ENCODE peak calls at places on chromosomes 1 and 21, in nine cellular contexts. L is MCF 10A, S is GM12865, D is uterus, P is RPMI7951, V is glutamatergic neuron, B is body of pancreas, H is AG04450, X is cardiac fibroblast. J is an unnamed sample.

GRCh38 chr1:206524739-206525364 is 17.5 kb downstream of the RASSF5 start:
- DNase-seq in L (peak), S (no peak), D (no peak), P (no peak), V (no peak), B (no peak), H (no peak), X (no peak), J (no peak)

GRCh38 chr21:28737671-28738279 is 254.9 kb downstream of the LTN1 start:
- DNase-seq in L (peak), S (no peak), D (no peak), P (no peak), V (no peak), B (no peak), H (no peak), X (peak), J (no peak)

GRCh38 chr1:47918257-47918867 is 78.8 kb downstream of the TRABD2B start:
- DNase-seq in L (no peak), S (no peak), D (no peak), P (no peak), V (no peak), B (no peak), H (no peak), X (no peak), J (no peak)

GRCh38 chr21:36202721-36203602 is 46.3 kb downstream of the DOP1B start:
- DNase-seq in L (no peak), S (no peak), D (no peak), P (no peak), V (no peak), B (no peak), H (no peak), X (peak), J (no peak)

GRCh38 chr21:29387598-29387997 is 88.9 kb downstream of the BACH1 start:
- DNase-seq in L (no peak), S (no peak), D (no peak), P (no peak), V (no peak), B (no peak), H (no peak), X (no peak), J (no peak)

GRCh38 chr1:84247425-84248220 is 53.9 kb upstream of the SAMD13 start:
- DNase-seq in L (peak), S (no peak), D (no peak), P (peak), V (no peak), B (no peak), H (peak), X (peak), J (no peak)

GRCh38 chr1:9881838-9882249 is 28.2 kb downstream of the CTNNBIP1 start:
- DNase-seq in L (peak), S (no peak), D (no peak), P (peak), V (no peak), B (no peak), H (no peak), X (peak), J (no peak)

GRCh38 chr1:186030453-186030852 is 296.3 kb downstream of the HMCN1 start:
- DNase-seq in L (no peak), S (no peak), D (no peak), P (no peak), V (no peak), B (no peak), H (no peak), X (no peak), J (no peak)

GRCh38 chr1:43537423-43538142 is 6.9 kb downstream of the PTPRF start:
- DNase-seq in L (peak), S (no peak), D (no peak), P (peak), V (no peak), B (peak), H (no peak), X (peak), J (no peak)

GRCh38 chr1:55064861-55065263 is 25.5 kb downstream of the PCSK9 start:
- DNase-seq in L (peak), S (no peak), D (no peak), P (peak), V (no peak), B (no peak), H (peak), X (peak), J (no peak)

GRCh38 chr1:219416598-219417238 is 196.2 kb downstream of the ZC3H11B start:
- DNase-seq in L (peak), S (peak), D (peak), P (peak), V (peak), B (peak), H (no peak), X (peak), J (peak)

GRCh38 chr1:35851175-35851869 is 31.7 kb upstream of the AGO1 start:
- DNase-seq in L (no peak), S (no peak), D (peak), P (no peak), V (no peak), B (no peak), H (peak), X (no peak), J (no peak)

GRCh38 chr1:94276900-94277581 is 39.7 kb upstream of the ARHGAP29 start:
- DNase-seq in L (no peak), S (no peak), D (no peak), P (no peak), V (no peak), B (no peak), H (no peak), X (peak), J (no peak)

GRCh38 chr1:56017336-56017735 is 562.0 kb downstream of the PLPP3 start:
- DNase-seq in L (peak), S (no peak), D (no peak), P (no peak), V (no peak), B (no peak), H (peak), X (peak), J (no peak)

GRCh38 chr1:171841931-171842723 is 829 bp downstream of the DNM3 start:
- DNase-seq in L (peak), S (no peak), D (peak), P (no peak), V (peak), B (no peak), H (no peak), X (no peak), J (peak)

GRCh38 chr1:56590520-56591011 is 11.2 kb upstream of the PLPP3 start:
- DNase-seq in L (no peak), S (no peak), D (no peak), P (peak), V (no peak), B (no peak), H (no peak), X (peak), J (no peak)

GRCh38 chr1:33010946-33011731 is 25.5 kb downstream of the AK2 start:
- DNase-seq in L (peak), S (no peak), D (peak), P (no peak), V (no peak), B (peak), H (no peak), X (no peak), J (no peak)

GRCh38 chr1:54053745-54054437 is 483 bp downstream of the TCEANC2 start:
- DNase-seq in L (no peak), S (no peak), D (no peak), P (peak), V (no peak), B (no peak), H (no peak), X (peak), J (peak)

GRCh38 chr21:33390479-33390878 is 12.7 kb upstream of the IFNGR2 start:
- DNase-seq in L (no peak), S (no peak), D (no peak), P (no peak), V (no peak), B (no peak), H (no peak), X (no peak), J (no peak)

GRCh38 chr1:11295905-11296304 is 22.9 kb downstream of the UBIAD1 start:
- DNase-seq in L (no peak), S (no peak), D (no peak), P (no peak), V (no peak), B (no peak), H (no peak), X (no peak), J (no peak)

GRCh38 chr1:182235604-182235951 is 156.0 kb downstream of the GLUL start:
- DNase-seq in L (no peak), S (peak), D (no peak), P (no peak), V (no peak), B (no peak), H (no peak), X (no peak), J (no peak)

GRCh38 chr1:6454856-6455751 is 10.9 kb downstream of the TNFRSF25 start:
- DNase-seq in L (no peak), S (peak), D (no peak), P (no peak), V (peak), B (no peak), H (no peak), X (peak), J (no peak)

GRCh38 chr1:69700770-69701169 is 133.0 kb downstream of the LRRC7 start:
- DNase-seq in L (peak), S (peak), D (no peak), P (no peak), V (no peak), B (peak), H (no peak), X (peak), J (peak)

GRCh38 chr1:39631361-39632331 is 7.8 kb downstream of the HEYL start:
- DNase-seq in L (no peak), S (no peak), D (no peak), P (no peak), V (no peak), B (no peak), H (no peak), X (no peak), J (no peak)

GRCh38 chr1:165508291-165508690 is 35.5 kb upstream of the LRRC52 start:
- DNase-seq in L (no peak), S (no peak), D (no peak), P (no peak), V (no peak), B (no peak), H (no peak), X (no peak), J (no peak)

GRCh38 chr1:214496126-214496525 is 55.3 kb downstream of the PTPN14 start:
- DNase-seq in L (no peak), S (no peak), D (no peak), P (no peak), V (no peak), B (no peak), H (no peak), X (no peak), J (no peak)

GRCh38 chr1:244112646-244113045 is 61.6 kb downstream of the ZBTB18 start:
- DNase-seq in L (no peak), S (no peak), D (no peak), P (peak), V (no peak), B (no peak), H (peak), X (peak), J (no peak)

GRCh38 chr1:183989078-183989577 is 48.4 kb downstream of the COLGALT2 start:
- DNase-seq in L (peak), S (peak), D (no peak), P (peak), V (peak), B (peak), H (peak), X (peak), J (peak)

GRCh38 chr21:44880762-44881585 is 7.5 kb upstream of the PTTG1IP start:
- DNase-seq in L (peak), S (peak), D (no peak), P (peak), V (peak), B (peak), H (no peak), X (peak), J (no peak)

GRCh38 chr1:150234647-150235435 is 1.1 kb downstream of the ANP32E start:
- DNase-seq in L (peak), S (peak), D (peak), P (peak), V (peak), B (peak), H (no peak), X (peak), J (peak)

GRCh38 chr1:8482844-8483436 is 165.0 kb downstream of the SLC45A1 start:
- DNase-seq in L (peak), S (no peak), D (no peak), P (peak), V (no peak), B (no peak), H (no peak), X (peak), J (no peak)

GRCh38 chr1:40799351-40799867 is 15.8 kb downstream of the KCNQ4 start:
- DNase-seq in L (no peak), S (no peak), D (peak), P (no peak), V (no peak), B (peak), H (no peak), X (peak), J (no peak)

GRCh38 chr1:113784104-113784779 is 25.0 kb upstream of the PHTF1 start:
- DNase-seq in L (peak), S (peak), D (no peak), P (no peak), V (no peak), B (no peak), H (no peak), X (no peak), J (no peak)

J was measured in stimulated activated naive CD8-positive, alpha-beta T cell treated with anti-CD3 and anti-CD28 coated beads, Interleukin-15, Interleukin-2, amounts not matched to agents 100 U/mL and 50 U/mL, for 24 hours.